ENCODE peak calls at places on chromosomes 2 and 18, in nine cellular contexts. One of them, this sample, is unnamed. For H3K27me3, the result is how much of the 10 kb centered on the place peaks cover.

GRCh38 chr2:39584283-39584972 is 81.3 kb upstream of the TMEM178A start:
- DNase-seq in H9: no peak
- DNase-seq in cardiac muscle cell: no peak
- DNase-seq in Panc1: no peak
- DNase-seq in GM23248: peak
- DNase-seq in neural progenitor cell: no peak
- DNase-seq in aorta: no peak
- DNase-seq in dorsolateral prefrontal cortex: no peak
- DNase-seq in IMR-90: peak
- DNase-seq in this sample: peak

GRCh38 chr2:62197609-62198236 is 1.8 kb downstream of the B3GNT2 start:
- DNase-seq in H9: no peak
- DNase-seq in cardiac muscle cell: peak
- DNase-seq in Panc1: no peak
- DNase-seq in GM23248: peak
- DNase-seq in neural progenitor cell: peak
- DNase-seq in aorta: peak
- DNase-seq in dorsolateral prefrontal cortex: no peak
- DNase-seq in IMR-90: no peak
- DNase-seq in this sample: no peak

GRCh38 chr2:181070119-181070833 is 89.9 kb downstream of the UBE2E3 start:
- DNase-seq in H9: no peak
- DNase-seq in cardiac muscle cell: no peak
- DNase-seq in Panc1: no peak
- DNase-seq in GM23248: peak
- DNase-seq in neural progenitor cell: no peak
- DNase-seq in aorta: no peak
- DNase-seq in dorsolateral prefrontal cortex: no peak
- DNase-seq in IMR-90: peak
- DNase-seq in this sample: no peak

GRCh38 chr18:21851327-21851961 is 110.9 kb downstream of the MIB1 start:
- DNase-seq in H9: no peak
- DNase-seq in cardiac muscle cell: no peak
- DNase-seq in Panc1: no peak
- DNase-seq in GM23248: peak
- DNase-seq in neural progenitor cell: no peak
- DNase-seq in aorta: no peak
- DNase-seq in dorsolateral prefrontal cortex: no peak
- DNase-seq in IMR-90: peak
- DNase-seq in this sample: peak

GRCh38 chr2:108217211-108217610 is 22.6 kb upstream of the SULT1C3 start:
- DNase-seq in H9: no peak
- DNase-seq in cardiac muscle cell: no peak
- DNase-seq in Panc1: no peak
- DNase-seq in GM23248: no peak
- DNase-seq in neural progenitor cell: no peak
- DNase-seq in aorta: no peak
- DNase-seq in dorsolateral prefrontal cortex: no peak
- DNase-seq in IMR-90: peak
- DNase-seq in this sample: no peak

GRCh38 chr18:12862467-12862866 is 21.6 kb downstream of the PTPN2 start:
- DNase-seq in H9: peak
- DNase-seq in cardiac muscle cell: no peak
- DNase-seq in Panc1: no peak
- DNase-seq in GM23248: no peak
- DNase-seq in neural progenitor cell: peak
- DNase-seq in aorta: no peak
- DNase-seq in dorsolateral prefrontal cortex: no peak
- DNase-seq in IMR-90: no peak
- DNase-seq in this sample: peak

GRCh38 chr2:235534608-235535422 is 41.0 kb downstream of the AGAP1 start:
- DNase-seq in H9: no peak
- DNase-seq in cardiac muscle cell: no peak
- DNase-seq in Panc1: no peak
- DNase-seq in GM23248: no peak
- DNase-seq in neural progenitor cell: no peak
- DNase-seq in aorta: no peak
- DNase-seq in dorsolateral prefrontal cortex: no peak
- DNase-seq in IMR-90: no peak
- DNase-seq in this sample: no peak

GRCh38 chr2:167190053-167190452 is 301.8 kb downstream of the XIRP2 start:
- DNase-seq in H9: no peak
- DNase-seq in cardiac muscle cell: no peak
- DNase-seq in Panc1: no peak
- DNase-seq in GM23248: peak
- DNase-seq in neural progenitor cell: no peak
- DNase-seq in aorta: no peak
- DNase-seq in dorsolateral prefrontal cortex: no peak
- DNase-seq in IMR-90: no peak
- DNase-seq in this sample: no peak

GRCh38 chr2:234490239-234491074 is 6.4 kb downstream of the ARL4C start:
- DNase-seq in H9: no peak
- DNase-seq in cardiac muscle cell: no peak
- DNase-seq in Panc1: no peak
- DNase-seq in GM23248: no peak
- DNase-seq in neural progenitor cell: no peak
- DNase-seq in aorta: no peak
- DNase-seq in dorsolateral prefrontal cortex: no peak
- DNase-seq in IMR-90: no peak
- DNase-seq in this sample: no peak

GRCh38 chr2:41914936-41915335 is 132.9 kb upstream of the PKDCC start:
- DNase-seq in H9: no peak
- DNase-seq in cardiac muscle cell: no peak
- DNase-seq in Panc1: no peak
- DNase-seq in GM23248: peak
- DNase-seq in neural progenitor cell: no peak
- DNase-seq in aorta: no peak
- DNase-seq in dorsolateral prefrontal cortex: no peak
- DNase-seq in IMR-90: peak
- DNase-seq in this sample: no peak

GRCh38 chr2:216006164-216006663 is 7.1 kb downstream of the MREG start:
- DNase-seq in H9: peak
- DNase-seq in cardiac muscle cell: no peak
- DNase-seq in Panc1: no peak
- DNase-seq in GM23248: peak
- DNase-seq in neural progenitor cell: peak
- DNase-seq in aorta: no peak
- DNase-seq in dorsolateral prefrontal cortex: no peak
- DNase-seq in IMR-90: no peak
- DNase-seq in this sample: peak

GRCh38 chr2:11017921-11018320 is 106.2 kb downstream of the KCNF1 start:
- DNase-seq in H9: no peak
- DNase-seq in cardiac muscle cell: no peak
- DNase-seq in Panc1: no peak
- DNase-seq in GM23248: no peak
- DNase-seq in neural progenitor cell: no peak
- DNase-seq in aorta: no peak
- DNase-seq in dorsolateral prefrontal cortex: no peak
- DNase-seq in IMR-90: no peak
- DNase-seq in this sample: no peak

GRCh38 chr2:11012131-11012693 is 100.5 kb downstream of the KCNF1 start:
- DNase-seq in H9: peak
- DNase-seq in cardiac muscle cell: no peak
- DNase-seq in Panc1: no peak
- DNase-seq in GM23248: no peak
- DNase-seq in neural progenitor cell: no peak
- DNase-seq in aorta: no peak
- DNase-seq in dorsolateral prefrontal cortex: no peak
- DNase-seq in IMR-90: no peak
- DNase-seq in this sample: no peak

GRCh38 chr2:11013196-11013595 is 101.5 kb downstream of the KCNF1 start:
- DNase-seq in H9: no peak
- DNase-seq in cardiac muscle cell: no peak
- DNase-seq in Panc1: no peak
- DNase-seq in GM23248: no peak
- DNase-seq in neural progenitor cell: no peak
- DNase-seq in aorta: no peak
- DNase-seq in dorsolateral prefrontal cortex: no peak
- DNase-seq in IMR-90: no peak
- DNase-seq in this sample: no peak

GRCh38 chr2:11011359-11011758 is 99.6 kb downstream of the KCNF1 start:
- DNase-seq in H9: no peak
- DNase-seq in cardiac muscle cell: no peak
- DNase-seq in Panc1: no peak
- DNase-seq in GM23248: no peak
- DNase-seq in neural progenitor cell: no peak
- DNase-seq in aorta: no peak
- DNase-seq in dorsolateral prefrontal cortex: no peak
- DNase-seq in IMR-90: no peak
- DNase-seq in this sample: no peak

DNA sequence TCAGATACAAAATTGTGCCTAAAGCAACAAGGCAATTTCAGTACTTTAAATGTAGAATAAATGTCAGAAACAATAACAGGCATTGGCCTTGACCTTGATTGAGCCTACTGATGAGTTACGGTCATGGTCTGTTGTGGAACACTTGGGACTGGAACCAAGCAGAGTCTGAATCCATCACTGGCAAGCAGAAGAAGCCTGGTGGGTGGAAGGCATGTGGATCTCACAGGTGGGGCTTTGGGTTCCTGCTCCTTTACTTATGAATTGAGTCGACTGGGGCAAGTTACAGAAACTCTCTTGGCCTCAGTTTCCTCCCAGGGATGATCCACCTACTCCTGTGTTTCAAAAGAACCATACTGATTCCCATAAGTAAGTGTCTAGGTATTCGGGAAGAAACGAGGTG is 102.3 kb downstream of the KCNF1 start:
- DNase-seq in H9: no peak
- DNase-seq in cardiac muscle cell: no peak
- DNase-seq in Panc1: no peak
- DNase-seq in GM23248: no peak
- DNase-seq in neural progenitor cell: no peak
- DNase-seq in aorta: no peak
- DNase-seq in dorsolateral prefrontal cortex: no peak
- DNase-seq in IMR-90: no peak
- DNase-seq in this sample: no peak
- H3K27me3 ChIP-seq in H9: under half
- H3K27me3 ChIP-seq in cardiac muscle cell: under half
- H3K27me3 ChIP-seq in Panc1: under half
- H3K27me3 ChIP-seq in GM23248: under half
- H3K27me3 ChIP-seq in neural progenitor cell: under half
- H3K27me3 ChIP-seq in aorta: under half
- H3K27me3 ChIP-seq in dorsolateral prefrontal cortex: under half
- H3K27me3 ChIP-seq in IMR-90: under half
- H3K27me3 ChIP-seq in this sample: under half

GRCh38 chr2:70895998-70896764 is 39.5 kb upstream of the ATP6V1B1 start:
- DNase-seq in H9: no peak
- DNase-seq in cardiac muscle cell: no peak
- DNase-seq in Panc1: no peak
- DNase-seq in GM23248: no peak
- DNase-seq in neural progenitor cell: no peak
- DNase-seq in aorta: no peak
- DNase-seq in dorsolateral prefrontal cortex: no peak
- DNase-seq in IMR-90: no peak
- DNase-seq in this sample: no peak

GRCh38 chr2:70897203-70897976 is 38.3 kb upstream of the ATP6V1B1 start:
- DNase-seq in H9: no peak
- DNase-seq in cardiac muscle cell: no peak
- DNase-seq in Panc1: no peak
- DNase-seq in GM23248: peak
- DNase-seq in neural progenitor cell: no peak
- DNase-seq in aorta: no peak
- DNase-seq in dorsolateral prefrontal cortex: no peak
- DNase-seq in IMR-90: no peak
- DNase-seq in this sample: no peak

GRCh38 chr2:70896765-70897202 is 38.9 kb upstream of the ATP6V1B1 start:
- DNase-seq in H9: no peak
- DNase-seq in cardiac muscle cell: no peak
- DNase-seq in Panc1: no peak
- DNase-seq in GM23248: no peak
- DNase-seq in neural progenitor cell: no peak
- DNase-seq in aorta: no peak
- DNase-seq in dorsolateral prefrontal cortex: no peak
- DNase-seq in IMR-90: no peak
- DNase-seq in this sample: no peak

GRCh38 chr2:70898363-70899240 is 37.1 kb upstream of the ATP6V1B1 start:
- DNase-seq in H9: peak
- DNase-seq in cardiac muscle cell: no peak
- DNase-seq in Panc1: no peak
- DNase-seq in GM23248: no peak
- DNase-seq in neural progenitor cell: no peak
- DNase-seq in aorta: no peak
- DNase-seq in dorsolateral prefrontal cortex: no peak
- DNase-seq in IMR-90: no peak
- DNase-seq in this sample: no peak

GRCh38 chr2:70897977-70898226 is 37.8 kb upstream of the ATP6V1B1 start:
- DNase-seq in H9: no peak
- DNase-seq in cardiac muscle cell: no peak
- DNase-seq in Panc1: no peak
- DNase-seq in GM23248: no peak
- DNase-seq in neural progenitor cell: no peak
- DNase-seq in aorta: no peak
- DNase-seq in dorsolateral prefrontal cortex: no peak
- DNase-seq in IMR-90: no peak
- DNase-seq in this sample: no peak
- H3K27me3 ChIP-seq in H9: half or more
- H3K27me3 ChIP-seq in cardiac muscle cell: half or more
- H3K27me3 ChIP-seq in Panc1: under half
- H3K27me3 ChIP-seq in GM23248: half or more
- H3K27me3 ChIP-seq in neural progenitor cell: half or more
- H3K27me3 ChIP-seq in aorta: under half
- H3K27me3 ChIP-seq in dorsolateral prefrontal cortex: half or more
- H3K27me3 ChIP-seq in IMR-90: half or more
- H3K27me3 ChIP-seq in this sample: half or more

GRCh38 chr2:143939976-143940375 is 579.9 kb downstream of the ZEB2 start:
- DNase-seq in H9: no peak
- DNase-seq in cardiac muscle cell: no peak
- DNase-seq in Panc1: no peak
- DNase-seq in GM23248: peak
- DNase-seq in neural progenitor cell: peak
- DNase-seq in aorta: no peak
- DNase-seq in dorsolateral prefrontal cortex: no peak
- DNase-seq in IMR-90: peak
- DNase-seq in this sample: no peak
- H3K27me3 ChIP-seq in H9: under half
- H3K27me3 ChIP-seq in cardiac muscle cell: under half
- H3K27me3 ChIP-seq in Panc1: under half
- H3K27me3 ChIP-seq in GM23248: under half
- H3K27me3 ChIP-seq in neural progenitor cell: under half
- H3K27me3 ChIP-seq in aorta: under half
- H3K27me3 ChIP-seq in dorsolateral prefrontal cortex: under half
- H3K27me3 ChIP-seq in IMR-90: under half
- H3K27me3 ChIP-seq in this sample: under half

GRCh38 chr2:26571316-26571715 is 69.8 kb downstream of the CIB4 start:
- DNase-seq in H9: no peak
- DNase-seq in cardiac muscle cell: no peak
- DNase-seq in Panc1: no peak
- DNase-seq in GM23248: no peak
- DNase-seq in neural progenitor cell: no peak
- DNase-seq in aorta: peak
- DNase-seq in dorsolateral prefrontal cortex: peak
- DNase-seq in IMR-90: no peak
- DNase-seq in this sample: no peak
- H3K27me3 ChIP-seq in H9: under half
- H3K27me3 ChIP-seq in cardiac muscle cell: under half
- H3K27me3 ChIP-seq in Panc1: under half
- H3K27me3 ChIP-seq in GM23248: half or more
- H3K27me3 ChIP-seq in neural progenitor cell: under half
- H3K27me3 ChIP-seq in aorta: under half
- H3K27me3 ChIP-seq in dorsolateral prefrontal cortex: under half
- H3K27me3 ChIP-seq in IMR-90: half or more
- H3K27me3 ChIP-seq in this sample: under half

GRCh38 chr2:29278964-29279363 is 163.7 kb downstream of the CLIP4 start:
- DNase-seq in H9: no peak
- DNase-seq in cardiac muscle cell: no peak
- DNase-seq in Panc1: no peak
- DNase-seq in GM23248: no peak
- DNase-seq in neural progenitor cell: no peak
- DNase-seq in aorta: no peak
- DNase-seq in dorsolateral prefrontal cortex: no peak
- DNase-seq in IMR-90: no peak
- DNase-seq in this sample: no peak
- H3K27me3 ChIP-seq in H9: under half
- H3K27me3 ChIP-seq in cardiac muscle cell: under half
- H3K27me3 ChIP-seq in Panc1: under half
- H3K27me3 ChIP-seq in GM23248: under half
- H3K27me3 ChIP-seq in neural progenitor cell: under half
- H3K27me3 ChIP-seq in aorta: under half
- H3K27me3 ChIP-seq in dorsolateral prefrontal cortex: under half
- H3K27me3 ChIP-seq in IMR-90: under half
- H3K27me3 ChIP-seq in this sample: under half

This sample was measured in trophoblast cell.